ENCODE peak calls at places on chromosome 3, in five cellular contexts. K is activated T-cell treated with anti-CD3 and anti-CD28 coated beads, Interleukin-2, amount 50 U/mL, for 72 hours; M is ACHN; H is heart left ventricle; Q is T-helper 1 cell. E is an unnamed sample.

GRCh38 chr3:100159564-100160153 is 45.4 kb upstream of the FILIP1L start:
- DNase-seq in Q (no peak), K (no peak), M (no peak), H (no peak), E (no peak)

GRCh38 chr3:6644070-6644929 is 216.6 kb upstream of the GRM7 start:
- DNase-seq in Q (no peak), H (no peak), K (no peak), M (no peak), E (no peak)

GRCh38 chr3:177977381-177978158 is 558.7 kb upstream of the KCNMB2 start:
- DNase-seq in H (no peak), M (peak), K (peak), Q (no peak), E (no peak)

GRCh38 chr3:133488785-133489367 is 84.6 kb upstream of the CDV3 start:
- DNase-seq in Q (no peak), M (peak), K (no peak), H (no peak), E (no peak)

GRCh38 chr3:12901631-12902045 is 60.3 kb upstream of the RPL32 start:
- DNase-seq in Q (no peak), H (no peak), M (no peak), K (no peak), E (peak)

GRCh38 chr3:15610083-15610482 is 8.5 kb downstream of the BTD start:
- DNase-seq in M (peak), K (no peak), H (no peak), Q (no peak), E (no peak)

GRCh38 chr3:141392416-141392815 is 24.1 kb downstream of the ZBTB38 start:
- DNase-seq in K (no peak), H (no peak), Q (no peak), M (no peak), E (no peak)

GRCh38 chr3:97958396-97958795 is 13.8 kb downstream of the RIOX2 start:
- DNase-seq in Q (no peak), M (no peak), H (no peak), K (no peak), E (no peak)

GRCh38 chr3:120800625-120801024 is 58.1 kb downstream of the GTF2E1 start:
- DNase-seq in M (no peak), H (no peak), Q (no peak), K (no peak), E (no peak)

GRCh38 chr3:46104706-46105105 is 77.4 kb upstream of the XCR1 start:
- DNase-seq in K (no peak), H (no peak), Q (no peak), M (no peak), E (no peak)

GRCh38 chr3:25897019-25897418 is 107.1 kb downstream of the OXSM start:
- DNase-seq in M (peak), H (no peak), Q (no peak), K (no peak), E (no peak)

GRCh38 chr3:196202516-196202970 is 8.7 kb downstream of the ZDHHC19 start:
- DNase-seq in M (no peak), Q (no peak), K (no peak), H (no peak), E (peak)